ENCODE peak calls at places on chromosomes 12 and 14, in nine cellular contexts. L, J, M, T, W, I, Q, P and O are unnamed samples.

GRCh38 chr12:11741434-11742092 is 92.1 kb downstream of the ETV6 start:
- DNase-seq in L (no peak), J (no peak), M (no peak), T (no peak), W (no peak), I (peak; percentile 58), Q (no peak), P (no peak), O (no peak)

GRCh38 chr14:101220921-101221510 is 317.5 kb upstream of the RTL1 start:
- DNase-seq in L (no peak), J (no peak), M (no peak), T (no peak), W (no peak), I (no peak), Q (no peak), P (no peak), O (no peak)

GRCh38 chr14:84961637-84962036 is 568.3 kb upstream of the FLRT2 start:
- DNase-seq in L (no peak), J (no peak), M (no peak), T (no peak), W (no peak), I (no peak), Q (no peak), P (peak; percentile 13), O (no peak)

GRCh38 chr14:105083926-105084685 is 18.9 kb upstream of the GPR132 start:
- DNase-seq in L (no peak), J (no peak), M (no peak), T (no peak), W (no peak), I (no peak), Q (no peak), P (no peak), O (no peak)

GRCh38 chr14:81221579-81222102 is 882 bp upstream of the GTF2A1 start:
- DNase-seq in L (no peak), J (no peak), M (no peak), T (peak; percentile 36), W (no peak), I (no peak), Q (no peak), P (no peak), O (no peak)

GRCh38 chr14:89139404-89140247 is 277.4 kb downstream of the FOXN3 start:
- DNase-seq in L (no peak), J (no peak), M (no peak), T (no peak), W (no peak), I (peak; percentile 8), Q (no peak), P (no peak), O (no peak)

GRCh38 chr14:97956944-97957343 is 1159.8 kb downstream of the VRK1 start:
- DNase-seq in L (no peak), J (no peak), M (no peak), T (no peak), W (no peak), I (no peak), Q (no peak), P (no peak), O (no peak)

GRCh38 chr12:24760162-24760561 is 188.7 kb downstream of the BCAT1 start:
- DNase-seq in L (no peak), J (no peak), M (no peak), T (no peak), W (no peak), I (peak; percentile 65), Q (no peak), P (no peak), O (no peak)

GRCh38 chr12:42990387-42990786 is 400.8 kb upstream of the PRICKLE1 start:
- DNase-seq in L (no peak), J (no peak), M (no peak), T (no peak), W (no peak), I (peak; percentile 18), Q (no peak), P (no peak), O (no peak)

GRCh38 chr14:69882086-69882864 is 3.1 kb downstream of the SMOC1 start:
- DNase-seq in L (no peak), J (peak; percentile 45), M (no peak), T (no peak), W (no peak), I (no peak), Q (no peak), P (no peak), O (no peak)

GRCh38 chr14:69882915-69883314 is 3.7 kb downstream of the SMOC1 start:
- DNase-seq in L (no peak), J (no peak), M (no peak), T (no peak), W (no peak), I (no peak), Q (no peak), P (no peak), O (no peak)

GRCh38 chr14:69880051-69880487 is 853 bp downstream of the SMOC1 start:
- DNase-seq in L (no peak), J (no peak), M (no peak), T (no peak), W (no peak), I (peak; percentile 27), Q (no peak), P (no peak), O (no peak)

GRCh38 chr14:69879175-69880047 is at the start of gene SMOC1:
- DNase-seq in L (peak; percentile 58), J (peak; percentile 87), M (no peak), T (no peak), W (no peak), I (peak; percentile 85), Q (peak; percentile 57), P (no peak), O (no peak)

GRCh38 chr14:69880851-69881250 is 1.6 kb downstream of the SMOC1 start:
- DNase-seq in L (no peak), J (peak; percentile 46), M (no peak), T (no peak), W (no peak), I (no peak), Q (no peak), P (no peak), O (no peak)
- H3K27me3 ChIP-seq in L (no peaks in the 10 kb centered on the region), J (peaks cover 13% of the 10 kb centered on the region), M (peaks cover 43% of the 10 kb centered on the region), T (no peaks in the 10 kb centered on the region), W (no peaks in the 10 kb centered on the region), I (no peaks in the 10 kb centered on the region), Q (peaks cover 34% of the 10 kb centered on the region), P (peaks cover 88% of the 10 kb centered on the region), O (peaks cover 15% of the 10 kb centered on the region)

GRCh38 chr12:6925239-6925542 is 2.6 kb upstream of the ATN1 start:
- DNase-seq in L (no peak), J (no peak), M (peak; percentile 70), T (no peak), W (no peak), I (no peak), Q (no peak), P (no peak), O (no peak)
- H3K4me1 ChIP-seq in L (peaks cover 7% of the 10 kb centered on the region), J (peaks cover 34% of the 10 kb centered on the region), M (peaks cover 48% of the 10 kb centered on the region), T (peaks cover 37% of the 10 kb centered on the region), W (peaks cover 19% of the 10 kb centered on the region), I (peaks cover 45% of the 10 kb centered on the region), Q (peaks cover 44% of the 10 kb centered on the region), P (peaks cover 57% of the 10 kb centered on the region), O (peaks cover 14% of the 10 kb centered on the region)

DNA sequence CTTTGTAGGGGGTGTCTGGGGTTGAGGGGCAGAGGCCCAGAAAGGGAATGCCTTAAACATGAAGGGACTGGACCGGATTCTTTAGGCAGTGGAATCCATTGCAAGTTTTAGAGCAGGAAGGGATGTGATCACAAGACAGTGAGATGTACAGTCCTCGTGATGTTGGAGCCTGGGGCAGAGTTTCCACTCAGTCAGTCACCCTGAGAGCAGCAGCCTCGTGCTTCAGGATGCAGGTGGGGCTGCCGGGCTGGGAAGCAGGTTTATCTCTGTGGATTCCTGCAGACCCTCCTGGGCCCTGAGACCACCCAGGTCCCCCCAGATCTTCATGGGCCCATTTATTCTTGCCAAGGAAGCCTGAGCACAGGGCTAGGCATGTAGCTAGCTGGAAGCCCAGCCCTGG is 38.5 kb downstream of the RIN3 start:
- DNase-seq in L (no peak), J (no peak), M (no peak), T (no peak), W (no peak), I (no peak), Q (no peak), P (no peak), O (no peak)
- H3K4me3 ChIP-seq in L (no peak overlapping the region), J (no peak overlapping the region), M (no peak overlapping the region), T (no peak overlapping the region), W (no peak overlapping the region), I (no peak overlapping the region), Q (no peak overlapping the region), P (no peak overlapping the region), O (no peak overlapping the region)

DNA sequence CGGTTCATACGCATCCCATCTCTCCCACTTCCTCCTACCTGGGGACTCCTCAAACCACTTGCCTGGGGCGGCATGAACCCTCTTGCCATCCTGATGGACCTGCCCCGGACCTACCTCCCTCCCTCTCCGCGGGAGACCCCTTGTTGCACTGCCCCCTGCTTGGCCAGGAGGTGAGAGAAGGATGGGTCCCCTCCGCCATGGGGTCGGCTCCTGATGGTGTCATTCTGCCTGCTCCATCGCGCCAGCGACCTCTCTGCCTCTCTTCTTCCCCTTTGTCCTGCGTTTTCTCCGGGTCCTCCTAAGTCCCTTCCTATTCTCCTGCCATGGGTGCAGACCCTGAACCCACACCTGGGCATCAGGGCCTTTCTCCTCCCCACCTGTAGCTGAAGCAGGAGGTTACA is 3.6 kb downstream of the WNT1 start:
- DNase-seq in L (no peak), J (no peak), M (no peak), T (no peak), W (no peak), I (no peak), Q (no peak), P (no peak), O (no peak)
- H3K27me3 ChIP-seq in L (peaks cover 9% of the 10 kb centered on the region), J (peaks cover 80% of the 10 kb centered on the region), M (peaks cover 96% of the 10 kb centered on the region), T (peaks cover 14% of the 10 kb centered on the region), W (peaks cover 7% of the 10 kb centered on the region), I (peaks cover 41% of the 10 kb centered on the region), Q (peaks cover 91% of the 10 kb centered on the region), P (peaks cover 100% of the 10 kb centered on the region), O (peaks cover 17% of the 10 kb centered on the region)

GRCh38 chr12:62907067-62907466 is 27.9 kb downstream of the PPM1H start:
- DNase-seq in L (no peak), J (no peak), M (no peak), T (no peak), W (no peak), I (no peak), Q (no peak), P (no peak), O (no peak)

GRCh38 chr12:62899568-62900390 is 35.2 kb downstream of the PPM1H start:
- DNase-seq in L (no peak), J (no peak), M (no peak), T (no peak), W (no peak), I (no peak), Q (no peak), P (no peak), O (no peak)

GRCh38 chr12:62907561-62907960 is 27.4 kb downstream of the PPM1H start:
- DNase-seq in L (no peak), J (no peak), M (no peak), T (no peak), W (no peak), I (no peak), Q (no peak), P (no peak), O (no peak)

GRCh38 chr12:62900686-62901272 is 34.2 kb downstream of the PPM1H start:
- DNase-seq in L (no peak), J (no peak), M (no peak), T (peak; percentile 39), W (no peak), I (no peak), Q (no peak), P (no peak), O (no peak)

GRCh38 chr12:62903151-62903550 is 31.8 kb downstream of the PPM1H start:
- DNase-seq in L (no peak), J (no peak), M (no peak), T (no peak), W (no peak), I (no peak), Q (peak; percentile 94), P (no peak), O (no peak)
- H3K4me1 ChIP-seq in L (no peaks in the 10 kb centered on the region), J (no peaks in the 10 kb centered on the region), M (no peaks in the 10 kb centered on the region), T (peaks cover 45% of the 10 kb centered on the region), W (peaks cover 1% of the 10 kb centered on the region), I (no peaks in the 10 kb centered on the region), Q (peaks cover 11% of the 10 kb centered on the region), P (peaks cover 75% of the 10 kb centered on the region), O (no peaks in the 10 kb centered on the region)